ENCODE peak calls at places on chromosomes 7 and 10, in five cellular contexts. S is neural progenitor cell, T is MM.1S, D is IMR-90, J is GM23248. A is an unnamed sample.

GRCh38 chr10:88194041-88194887 is 330.8 kb downstream of the PTEN start:
- DNase-seq in S (no peak), T (no peak), D (peak; percentile 31), J (peak; percentile 66), A (peak; percentile 84)

GRCh38 chr10:589961-590680 is 99.3 kb downstream of the DIP2C start:
- DNase-seq in S (no peak), T (no peak), D (no peak), J (no peak), A (no peak)

GRCh38 chr7:73920406-73921134 is 59.6 kb downstream of the TMEM270 start:
- DNase-seq in S (no peak), T (no peak), D (no peak), J (no peak), A (no peak)

GRCh38 chr10:971150-971542 is 17.1 kb upstream of the GTPBP4 start:
- DNase-seq in S (no peak), T (no peak), D (peak; percentile 46), J (peak; percentile 57), A (no peak)

GRCh38 chr7:100158229-100159098 is at the start of gene TRAPPC14:
- DNase-seq in S (peak; percentile 97), T (peak; percentile 78), D (peak; percentile 70), J (peak; percentile 90), A (peak; percentile 65)

GRCh38 chr10:122854648-122855047 is 9.0 kb upstream of the CUZD1 start:
- DNase-seq in S (no peak), T (no peak), D (peak; percentile 92), J (peak; percentile 96), A (peak; percentile 60)

GRCh38 chr7:105656922-105657521 is 75.7 kb upstream of the EFCAB10 start:
- DNase-seq in S (peak; percentile 75), T (peak; percentile 35), D (no peak), J (peak; percentile 56), A (no peak)

GRCh38 chr7:36381056-36381455 is 8.6 kb upstream of the ANLN start:
- DNase-seq in S (no peak), T (no peak), D (no peak), J (no peak), A (no peak)

GRCh38 chr7:143415696-143416095 is 7.0 kb upstream of the EPHA1 start:
- DNase-seq in S (no peak), T (no peak), D (peak; percentile 56), J (peak; percentile 47), A (peak; percentile 87)

GRCh38 chr10:50637003-50637579 is 13.3 kb upstream of the SGMS1 start:
- DNase-seq in S (no peak), T (peak; percentile 73), D (peak; percentile 30), J (peak; percentile 52), A (peak; percentile 15)
- H3K27ac ChIP-seq in S (no peak overlapping the region), T (peak overlapping the region; percentile 33), D (no peak overlapping the region), J (no peak overlapping the region), A (no peak overlapping the region)

DNA sequence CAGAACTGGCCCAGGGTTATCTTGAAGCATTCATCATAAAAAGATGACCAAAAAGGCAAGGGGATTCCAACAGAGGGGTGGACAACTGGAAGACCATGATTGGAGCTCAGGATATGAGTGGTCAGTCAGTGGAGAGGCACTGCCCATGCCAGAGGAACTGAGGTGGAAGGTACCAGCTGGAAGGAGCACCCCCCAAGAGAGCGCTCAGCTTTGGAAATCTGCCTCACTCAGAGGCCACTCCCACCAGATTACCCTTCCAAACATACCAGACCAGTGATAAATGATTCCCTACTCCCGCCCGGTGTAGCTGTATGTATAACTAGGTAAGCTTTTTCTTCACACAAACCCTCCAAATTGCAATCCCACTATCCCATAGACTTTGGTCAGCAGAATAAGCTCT is 257.0 kb upstream of the SLC26A5 start:
- DNase-seq in S (no peak), T (no peak), D (no peak), J (no peak), A (no peak)
- H2AFZ ChIP-seq in S (no peak overlapping the region), T (no peak overlapping the region), D (no peak overlapping the region), J (no peak overlapping the region), A (no peak overlapping the region)

GRCh38 chr7:1254281-1255082 is 21.8 kb downstream of the UNCX start:
- DNase-seq in S (no peak), T (no peak), D (no peak), J (no peak), A (no peak)
- H3K4me1 ChIP-seq in S (peaks cover 18% of the 10 kb centered on the region), T (no peaks in the 10 kb centered on the region), D (no peaks in the 10 kb centered on the region), J (no peaks in the 10 kb centered on the region), A (no peaks in the 10 kb centered on the region)

GRCh38 chr7:159008055-159008405 is 136.6 kb downstream of the VIPR2 start:
- DNase-seq in S (no peak), T (no peak), D (no peak), J (no peak), A (no peak)

GRCh38 chr7:159008417-159008816 is 136.2 kb downstream of the VIPR2 start:
- DNase-seq in S (no peak), T (no peak), D (no peak), J (no peak), A (no peak)

GRCh38 chr7:159010951-159011820 is 133.5 kb downstream of the VIPR2 start:
- DNase-seq in S (no peak), T (no peak), D (no peak), J (no peak), A (no peak)

GRCh38 chr7:159010411-159010810 is 134.3 kb downstream of the VIPR2 start:
- DNase-seq in S (no peak), T (no peak), D (no peak), J (no peak), A (no peak)

DNA sequence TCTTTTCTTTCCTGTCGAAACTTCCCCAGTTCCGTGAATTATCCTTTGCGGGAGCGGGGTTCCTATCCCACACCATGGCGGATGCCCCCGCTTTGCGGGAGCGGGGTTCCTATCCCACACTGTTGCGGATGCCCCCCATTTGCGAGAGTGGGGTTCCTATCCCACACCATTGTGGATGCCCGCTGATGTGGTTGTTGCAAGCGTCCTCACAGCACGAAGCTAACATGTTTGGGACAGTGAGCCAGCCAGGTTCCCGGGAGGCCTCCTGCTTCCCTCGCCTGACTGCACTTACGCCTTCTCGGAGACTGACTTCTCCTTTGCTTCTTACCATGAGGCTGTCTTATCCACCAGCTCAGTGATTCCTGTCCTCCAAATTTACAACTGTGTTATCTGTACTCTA is 134.7 kb downstream of the VIPR2 start:
- DNase-seq in S (no peak), T (no peak), D (no peak), J (no peak), A (no peak)
- H3K27ac ChIP-seq in S (no peak overlapping the region), T (no peak overlapping the region), D (no peak overlapping the region), J (no peak overlapping the region), A (no peak overlapping the region)

GRCh38 chr7:15989194-15989593 is 302.7 kb upstream of the MEOX2 start:
- DNase-seq in S (no peak), T (no peak), D (no peak), J (no peak), A (no peak)
- H2AFZ ChIP-seq in S (no peak overlapping the region), T (no peak overlapping the region), D (no peak overlapping the region), J (no peak overlapping the region), A (no peak overlapping the region)

GRCh38 chr10:14540611-14541010 is 209.9 kb upstream of the FRMD4A start:
- DNase-seq in S (no peak), T (no peak), D (no peak), J (no peak), A (no peak)
- H3K4me1 ChIP-seq in S (no peaks in the 10 kb centered on the region), T (peaks cover 10% of the 10 kb centered on the region), D (peaks cover 22% of the 10 kb centered on the region), J (peaks cover 5% of the 10 kb centered on the region), A (no peaks in the 10 kb centered on the region)

DNA sequence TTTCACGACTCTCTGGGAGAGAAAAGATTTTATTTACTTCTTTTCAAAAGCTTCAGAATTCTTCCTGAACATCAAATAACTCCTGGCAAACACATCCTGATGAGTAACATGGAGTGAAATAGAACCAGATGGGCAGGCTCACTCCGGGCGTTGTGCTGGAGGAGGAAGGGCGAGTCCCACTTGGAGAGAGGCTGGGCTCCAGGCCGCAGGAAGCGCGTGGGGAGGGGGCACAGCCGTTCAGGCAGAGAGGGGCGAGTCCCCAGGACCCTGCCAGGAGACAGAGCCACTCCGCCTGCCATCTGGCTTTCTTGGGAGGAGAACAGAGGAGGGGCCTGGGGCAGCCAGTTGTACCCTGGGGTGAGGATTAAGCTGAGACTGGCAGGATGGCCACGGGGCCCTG is 265.9 kb upstream of the ZMIZ1 start:
- DNase-seq in S (peak; percentile 10), T (no peak), D (peak; percentile 79), J (peak; percentile 92), A (no peak)
- H3K27ac ChIP-seq in S (no peak overlapping the region), T (no peak overlapping the region), D (peak overlapping the region; percentile 44), J (peak overlapping the region; percentile 77), A (no peak overlapping the region)

DNA sequence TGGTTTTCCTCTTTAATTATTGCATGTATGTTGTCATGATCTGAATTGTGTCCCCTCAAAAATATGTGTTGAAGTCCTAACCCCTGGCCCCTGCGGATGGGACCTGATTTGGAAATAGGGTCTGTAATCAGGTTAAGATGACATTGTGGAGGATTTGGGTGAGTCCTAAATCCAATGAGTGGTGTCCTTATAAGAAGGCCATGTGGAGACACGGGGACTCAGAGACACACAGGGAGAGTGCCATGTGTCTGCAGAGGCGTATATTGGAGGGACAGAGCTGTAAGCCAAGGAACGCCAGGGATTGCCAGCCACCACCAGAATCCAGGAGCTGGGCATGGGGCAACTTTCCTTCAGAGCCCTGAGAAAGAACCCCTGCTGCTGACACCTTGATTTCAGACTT is 171.9 kb downstream of the CREB5 start:
- DNase-seq in S (no peak), T (no peak), D (no peak), J (no peak), A (no peak)
- H2AFZ ChIP-seq in S (no peak overlapping the region), T (no peak overlapping the region), D (no peak overlapping the region), J (no peak overlapping the region), A (no peak overlapping the region)

A was measured in mammary epithelial cell.